ENCODE peak calls at places on chromosomes 12 and 14, in nine cellular contexts. Y is endothelial cell of umbilical vein; X is GM10248; W is type B pancreatic cell; L is bronchial epithelial cell; H is heart right ventricle; R is CD4-positive, alpha-beta T cell; M is lower leg skin; Q is cardiac muscle cell. F is an unnamed sample.

GRCh38 chr12:24850486-24850885 is 98.4 kb downstream of the BCAT1 start:
- DNase-seq in Y (peak), X (no peak), W (no peak), L (no peak), H (no peak), R (no peak), M (no peak), Q (no peak), F (no peak)

GRCh38 chr14:103854017-103854808 is 6.8 kb upstream of the PPP1R13B start:
- DNase-seq in Y (no peak), X (no peak), W (no peak), L (no peak), H (no peak), R (no peak), M (no peak), Q (no peak), F (no peak)

GRCh38 chr12:122009741-122010140 is 11.9 kb upstream of the BCL7A start:
- DNase-seq in Y (no peak), X (no peak), W (no peak), L (no peak), H (no peak), R (no peak), M (no peak), Q (no peak), F (no peak)

GRCh38 chr12:124786065-124786964 is 77.3 kb downstream of the SCARB1 start:
- DNase-seq in Y (peak), X (no peak), W (peak), L (peak), H (peak), R (no peak), M (peak), Q (peak), F (no peak)

GRCh38 chr12:104355630-104356029 is 52.1 kb downstream of the EID3 start:
- DNase-seq in Y (no peak), X (no peak), W (peak), L (no peak), H (no peak), R (no peak), M (peak), Q (no peak), F (peak)

GRCh38 chr14:92122351-92122677 is 545 bp downstream of the CPSF2 start:
- DNase-seq in Y (peak), X (peak), W (no peak), L (peak), H (no peak), R (no peak), M (no peak), Q (peak), F (no peak)

GRCh38 chr12:58593557-58594304 is 326.6 kb downstream of the LRIG3 start:
- DNase-seq in Y (no peak), X (no peak), W (no peak), L (no peak), H (no peak), R (no peak), M (no peak), Q (no peak), F (no peak)

GRCh38 chr12:6468283-6468575 is 2.2 kb downstream of the VAMP1 start:
- DNase-seq in Y (no peak), X (no peak), W (no peak), L (peak), H (no peak), R (no peak), M (no peak), Q (no peak), F (no peak)

GRCh38 chr12:116636636-116637519 is 77.7 kb downstream of the MAP1LC3B2 start:
- DNase-seq in Y (no peak), X (no peak), W (no peak), L (no peak), H (no peak), R (no peak), M (no peak), Q (no peak), F (no peak)

GRCh38 chr14:76348898-76349297 is 27.0 kb upstream of the ESRRB start:
- DNase-seq in Y (peak), X (no peak), W (no peak), L (no peak), H (peak), R (no peak), M (no peak), Q (no peak), F (no peak)

GRCh38 chr12:65879878-65880277 is 55.6 kb downstream of the HMGA2 start:
- DNase-seq in Y (peak), X (no peak), W (no peak), L (peak), H (no peak), R (no peak), M (no peak), Q (no peak), F (no peak)

GRCh38 chr12:122148657-122149056 is 25.4 kb downstream of the IL31 start:
- DNase-seq in Y (no peak), X (no peak), W (no peak), L (no peak), H (no peak), R (no peak), M (no peak), Q (no peak), F (no peak)

GRCh38 chr12:43198608-43199007 is 353.4 kb downstream of the ADAMTS20 start:
- DNase-seq in Y (no peak), X (no peak), W (no peak), L (no peak), H (no peak), R (no peak), M (no peak), Q (no peak), F (no peak)

GRCh38 chr14:32711103-32711680 is 227.5 kb upstream of the NPAS3 start:
- DNase-seq in Y (peak), X (peak), W (no peak), L (peak), H (no peak), R (no peak), M (no peak), Q (peak), F (no peak)

GRCh38 chr12:113230315-113231274 is 9.3 kb downstream of the TPCN1 start:
- DNase-seq in Y (peak), X (no peak), W (no peak), L (no peak), H (peak), R (no peak), M (no peak), Q (no peak), F (no peak)

GRCh38 chr14:23627961-23628360 is 8.2 kb upstream of the DHRS2 start:
- DNase-seq in Y (no peak), X (no peak), W (no peak), L (no peak), H (no peak), R (no peak), M (peak), Q (no peak), F (no peak)

GRCh38 chr14:93059917-93060545 is 55.7 kb downstream of the ITPK1 start:
- DNase-seq in Y (no peak), X (no peak), W (no peak), L (peak), H (peak), R (no peak), M (no peak), Q (peak), F (no peak)

GRCh38 chr14:100341301-100342031 is 18.3 kb downstream of the SLC25A47 start:
- DNase-seq in Y (peak), X (peak), W (no peak), L (peak), H (no peak), R (no peak), M (peak), Q (no peak), F (no peak)

GRCh38 chr12:108516511-108517275 is 1.6 kb downstream of the FICD start:
- DNase-seq in Y (peak), X (no peak), W (no peak), L (no peak), H (no peak), R (no peak), M (no peak), Q (no peak), F (peak)

GRCh38 chr12:52317443-52318052 is 3.6 kb downstream of the KRT83 start:
- DNase-seq in Y (no peak), X (no peak), W (no peak), L (no peak), H (no peak), R (no peak), M (peak), Q (no peak), F (no peak)

GRCh38 chr14:105500036-105500725 is 9.1 kb downstream of the TEDC1 start:
- DNase-seq in Y (no peak), X (no peak), W (no peak), L (no peak), H (no peak), R (no peak), M (no peak), Q (no peak), F (no peak)

GRCh38 chr14:89445252-89445973 is 28.4 kb upstream of the FOXN3 start:
- DNase-seq in Y (no peak), X (no peak), W (no peak), L (no peak), H (no peak), R (no peak), M (no peak), Q (no peak), F (no peak)

GRCh38 chr12:61291647-61292046 is 968.6 kb upstream of the USP15 start:
- DNase-seq in Y (no peak), X (no peak), W (no peak), L (peak), H (no peak), R (no peak), M (no peak), Q (no peak), F (no peak)

GRCh38 chr12:120847392-120848157 is 56.6 kb downstream of the SPPL3 start:
- DNase-seq in Y (no peak), X (peak), W (no peak), L (no peak), H (no peak), R (no peak), M (no peak), Q (no peak), F (no peak)

GRCh38 chr12:89863332-89863938 is 154.8 kb upstream of the ATP2B1 start:
- DNase-seq in Y (no peak), X (peak), W (no peak), L (no peak), H (no peak), R (peak), M (no peak), Q (no peak), F (no peak)

GRCh38 chr14:91891081-91891480 is 23.7 kb upstream of the TC2N start:
- DNase-seq in Y (no peak), X (no peak), W (no peak), L (no peak), H (no peak), R (no peak), M (no peak), Q (no peak), F (no peak)

GRCh38 chr14:31508140-31508539 is 20.3 kb upstream of the GPR33 start:
- DNase-seq in Y (no peak), X (no peak), W (no peak), L (no peak), H (no peak), R (no peak), M (no peak), Q (no peak), F (no peak)

GRCh38 chr14:94047581-94047980 is 21.4 kb downstream of the OTUB2 start:
- DNase-seq in Y (no peak), X (no peak), W (no peak), L (no peak), H (no peak), R (no peak), M (no peak), Q (no peak), F (no peak)

GRCh38 chr14:89728964-89729363 is 225.6 kb downstream of the EFCAB11 start:
- DNase-seq in Y (no peak), X (no peak), W (no peak), L (peak), H (no peak), R (no peak), M (no peak), Q (no peak), F (no peak)

GRCh38 chr14:73452341-73453191 is 5.8 kb downstream of the NUMB start:
- DNase-seq in Y (peak), X (no peak), W (no peak), L (peak), H (no peak), R (no peak), M (no peak), Q (no peak), F (no peak)

GRCh38 chr12:124636138-124636968 is 68.9 kb upstream of the NCOR2 start:
- DNase-seq in Y (no peak), X (no peak), W (no peak), L (peak), H (no peak), R (peak), M (peak), Q (no peak), F (no peak)

GRCh38 chr12:61853945-61854344 is 406.3 kb upstream of the USP15 start:
- DNase-seq in Y (no peak), X (no peak), W (no peak), L (no peak), H (no peak), R (no peak), M (no peak), Q (no peak), F (no peak)

GRCh38 chr12:119156401-119156800 is 22.3 kb upstream of the HSPB8 start:
- DNase-seq in Y (no peak), X (no peak), W (no peak), L (no peak), H (peak), R (no peak), M (no peak), Q (no peak), F (no peak)

GRCh38 chr12:88553941-88554658 is 26.2 kb downstream of the KITLG start:
- DNase-seq in Y (peak), X (no peak), W (no peak), L (peak), H (no peak), R (no peak), M (no peak), Q (peak), F (no peak)

GRCh38 chr14:55353686-55354467 is 57.8 kb downstream of the ATG14 start:
- DNase-seq in Y (no peak), X (no peak), W (no peak), L (peak), H (no peak), R (no peak), M (no peak), Q (no peak), F (peak)

DNA sequence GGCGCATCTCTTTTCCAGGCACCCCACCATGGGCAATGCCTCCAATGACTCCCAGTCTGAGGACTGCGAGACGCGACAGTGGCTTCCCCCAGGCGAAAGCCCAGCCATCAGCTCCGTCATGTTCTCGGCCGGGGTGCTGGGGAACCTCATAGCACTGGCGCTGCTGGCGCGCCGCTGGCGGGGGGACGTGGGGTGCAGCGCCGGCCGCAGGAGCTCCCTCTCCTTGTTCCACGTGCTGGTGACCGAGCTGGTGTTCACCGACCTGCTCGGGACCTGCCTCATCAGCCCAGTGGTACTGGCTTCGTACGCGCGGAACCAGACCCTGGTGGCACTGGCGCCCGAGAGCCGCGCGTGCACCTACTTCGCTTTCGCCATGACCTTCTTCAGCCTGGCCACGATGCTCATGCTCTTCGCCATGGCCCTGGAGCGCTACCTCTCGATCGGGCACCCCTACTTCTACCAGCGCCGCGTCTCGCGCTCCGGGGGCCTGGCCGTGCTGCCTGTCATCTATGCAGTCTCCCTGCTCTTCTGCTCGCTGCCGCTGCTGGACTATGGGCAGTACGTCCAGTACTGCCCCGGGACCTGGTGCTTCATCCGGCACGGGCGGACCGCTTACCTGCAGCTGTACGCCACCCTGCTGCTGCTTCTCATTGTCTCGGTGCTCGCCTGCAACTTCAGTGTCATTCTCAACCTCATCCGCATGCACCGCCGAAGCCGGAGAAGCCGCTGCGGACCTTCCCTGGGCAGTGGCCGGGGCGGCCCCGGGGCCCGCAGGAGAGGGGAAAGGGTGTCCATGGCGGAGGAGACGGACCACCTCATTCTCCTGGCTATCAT is 626 bp downstream of the PTGER2 start:
- DNase-seq in Y (peak), X (peak), W (no peak), L (no peak), H (peak), R (peak), M (peak), Q (peak), F (no peak)
- TF ChIP-seq CTCF in Y (no peak), X (no peak), W (no peak), L (no peak), H (no peak), R (no peak), M (no peak), Q (no peak), F (no peak)

GRCh38 chr12:54627304-54627703 is 7.4 kb downstream of the LACRT start:
- DNase-seq in Y (no peak), X (no peak), W (no peak), L (no peak), H (no peak), R (no peak), M (peak), Q (no peak), F (peak)

GRCh38 chr12:54624316-54625279 is 10.1 kb downstream of the LACRT start:
- DNase-seq in Y (no peak), X (no peak), W (no peak), L (no peak), H (no peak), R (no peak), M (no peak), Q (peak), F (no peak)

GRCh38 chr12:54616933-54617535 is 17.7 kb downstream of the LACRT start:
- DNase-seq in Y (no peak), X (no peak), W (no peak), L (no peak), H (no peak), R (no peak), M (peak), Q (no peak), F (peak)

GRCh38 chr12:54628186-54628846 is 6.4 kb downstream of the LACRT start:
- DNase-seq in Y (no peak), X (no peak), W (no peak), L (no peak), H (no peak), R (no peak), M (peak), Q (no peak), F (peak)

GRCh38 chr12:54622463-54623183 is 12.1 kb downstream of the LACRT start:
- DNase-seq in Y (no peak), X (no peak), W (no peak), L (peak), H (no peak), R (no peak), M (no peak), Q (no peak), F (no peak)
- TF ChIP-seq CTCF in Y (no peak), X (no peak), W (peak), L (no peak), H (no peak), R (peak), M (no peak), Q (peak), F (peak)

DNA sequence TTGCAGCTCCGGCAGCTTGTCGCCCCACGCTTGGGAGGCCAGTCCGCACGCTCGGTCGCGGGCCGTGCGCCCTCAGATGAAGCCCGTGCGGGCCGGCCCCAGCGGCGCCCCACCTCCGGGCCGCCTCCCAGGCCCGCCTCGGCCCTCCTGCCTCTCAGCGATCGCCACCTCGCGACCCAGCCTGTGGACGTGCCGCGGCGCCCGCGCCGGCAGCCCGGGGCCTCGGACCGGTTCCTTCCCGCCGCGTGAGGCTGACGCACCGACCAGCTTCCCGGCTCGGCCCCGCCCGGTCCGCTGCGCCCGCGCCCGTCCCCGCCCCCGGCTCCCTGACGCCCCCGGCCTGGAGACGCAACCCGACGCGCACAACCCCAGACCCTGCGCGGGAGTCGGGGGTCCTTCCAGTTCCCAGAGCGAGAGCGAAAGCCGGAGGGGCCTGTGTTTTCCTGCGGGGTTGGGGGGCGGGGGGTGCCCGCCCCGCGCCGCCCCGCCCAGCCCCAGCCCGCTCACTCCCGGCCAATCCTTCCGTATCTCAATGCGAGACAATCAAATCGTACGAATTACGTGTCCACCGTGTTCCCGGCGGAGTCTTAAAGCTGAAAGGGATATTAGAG is at the start of gene ERO1A:
- DNase-seq in Y (peak), X (peak), W (peak), L (peak), H (peak), R (peak), M (peak), Q (peak), F (peak)
- TF ChIP-seq CTCF in Y (no peak), X (peak), W (no peak), L (peak), H (peak), R (no peak), M (no peak), Q (no peak), F (peak)

DNA sequence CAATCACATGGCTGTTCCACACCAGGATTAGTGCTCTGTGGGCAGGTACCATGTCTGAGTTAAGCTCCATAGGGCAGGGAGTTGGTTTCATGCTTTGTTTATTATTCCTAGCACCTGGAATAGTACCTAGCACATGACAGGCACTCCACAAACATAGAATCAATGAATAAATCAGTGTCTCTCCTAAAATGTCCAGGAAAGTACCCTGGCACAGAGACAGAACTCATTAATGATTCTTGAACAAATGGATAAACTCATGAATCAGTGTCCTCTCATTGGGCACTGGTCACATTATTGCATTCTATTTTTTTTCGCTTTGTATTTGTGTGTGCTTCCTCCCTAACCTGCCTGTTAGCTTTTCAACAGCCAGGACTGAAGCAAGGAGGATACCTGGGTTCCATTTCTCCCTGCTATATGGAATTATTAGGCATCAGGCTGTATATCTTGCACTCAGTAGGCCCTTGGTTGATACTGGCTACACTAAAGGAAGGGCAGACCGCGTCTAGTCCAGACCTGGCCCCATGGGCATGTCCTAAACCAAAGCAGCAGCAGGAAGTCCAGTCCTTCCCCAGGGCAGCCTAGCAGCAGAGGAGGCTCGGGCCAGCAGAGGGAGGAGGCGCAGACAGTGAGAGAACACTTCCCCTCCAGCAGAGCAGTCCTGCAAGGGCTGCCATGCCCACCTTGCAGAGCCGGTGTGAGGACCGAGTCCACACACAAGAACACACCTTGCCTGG is 18.4 kb downstream of the HDAC7 start:
- DNase-seq in Y (peak), X (no peak), W (no peak), L (no peak), H (no peak), R (no peak), M (no peak), Q (no peak), F (no peak)
- TF ChIP-seq CTCF in Y (peak), X (no peak), W (no peak), L (peak), H (peak), R (no peak), M (no peak), Q (peak), F (no peak)